ENCODE peak calls at places on chromosomes 5 and 9, in five cellular contexts. B, C, J, U and P are unnamed samples.

GRCh38 chr5:179730852-179731251 is 1.8 kb upstream of the MAML1 start:
- DNase-seq in B (no peak), J (no peak), U (no peak), C (no peak), P (no peak)

GRCh38 chr9:116959775-116960174 is 272.7 kb downstream of the TRIM32 start:
- DNase-seq in C (no peak), J (no peak), U (no peak), B (no peak), P (peak)

GRCh38 chr5:141883948-141884318 is 5.7 kb upstream of the PCDH1 start:
- DNase-seq in U (no peak), C (no peak), J (no peak), B (no peak), P (no peak)

GRCh38 chr5:3341446-3342240 is 254.0 kb upstream of the IRX1 start:
- DNase-seq in B (no peak), C (no peak), U (no peak), J (no peak), P (peak)

GRCh38 chr9:125556046-125556445 is 151.0 kb downstream of the MAPKAP1 start:
- DNase-seq in C (no peak), J (no peak), B (no peak), U (no peak), P (no peak)

GRCh38 chr5:115379622-115380344 is 83.3 kb upstream of the CCDC112 start:
- DNase-seq in B (peak), C (no peak), J (no peak), U (no peak), P (no peak)

GRCh38 chr5:157454273-157454672 is 5.7 kb upstream of the NIPAL4 start:
- DNase-seq in C (no peak), U (no peak), B (no peak), J (no peak), P (no peak)

GRCh38 chr9:16688814-16689213 is 181.7 kb downstream of the BNC2 start:
- DNase-seq in B (no peak), C (no peak), J (no peak), U (no peak), P (no peak)

GRCh38 chr5:36722913-36723312 is 116.5 kb downstream of the SLC1A3 start:
- DNase-seq in C (no peak), U (no peak), J (no peak), B (peak), P (no peak)

GRCh38 chr5:541148-541887 is 17.1 kb upstream of the SLC9A3 start:
- DNase-seq in U (no peak), J (peak), B (no peak), C (no peak), P (peak)

GRCh38 chr9:132631685-132632084 is 38.1 kb downstream of the DDX31 start:
- DNase-seq in J (no peak), U (no peak), B (no peak), C (no peak), P (no peak)

GRCh38 chr5:91103353-91104061 is 279.6 kb downstream of the ARRDC3 start:
- DNase-seq in B (no peak), C (no peak), J (no peak), U (no peak), P (no peak)

GRCh38 chr9:35727676-35728040 is 4.3 kb downstream of the TLN1 start:
- DNase-seq in C (no peak), B (no peak), J (peak), U (no peak), P (no peak)

GRCh38 chr9:18297532-18297872 is 176.5 kb upstream of the ADAMTSL1 start:
- DNase-seq in U (peak), C (peak), B (no peak), J (no peak), P (peak)

GRCh38 chr5:92163906-92164305 is 780.8 kb upstream of the ARRDC3 start:
- DNase-seq in C (no peak), B (no peak), U (no peak), J (no peak), P (no peak)

GRCh38 chr9:136856541-136857141 is 4.5 kb downstream of the MAMDC4 start:
- DNase-seq in B (no peak), J (no peak), U (no peak), C (no peak), P (no peak)

GRCh38 chr5:68215888-68216736 is 556 bp downstream of the PIK3R1 start:
- DNase-seq in B (no peak), J (peak), U (peak), C (peak), P (peak)

GRCh38 chr5:179595916-179596315 is 27.6 kb downstream of the HNRNPH1 start:
- DNase-seq in J (no peak), C (no peak), U (no peak), B (no peak), P (no peak)

GRCh38 chr5:180214870-180215737 is 6.1 kb upstream of the RASGEF1C start:
- DNase-seq in B (no peak), J (no peak), U (no peak), C (no peak), P (no peak)

GRCh38 chr5:107919969-107920368 is 249.2 kb upstream of the EFNA5 start:
- DNase-seq in C (no peak), U (no peak), J (no peak), B (peak), P (no peak)

GRCh38 chr9:104635471-104635870 is 17.5 kb upstream of the OR13C9 start:
- DNase-seq in U (no peak), C (no peak), B (no peak), J (no peak), P (no peak)

GRCh38 chr5:120479066-120479465 is 15.0 kb downstream of the PRR16 start:
- DNase-seq in U (no peak), B (no peak), C (no peak), J (no peak), P (no peak)

GRCh38 chr5:134101686-134102439 is 12.6 kb upstream of the TCF7 start:
- DNase-seq in C (peak), B (peak), J (peak), U (peak), P (peak)

GRCh38 chr9:131185924-131186323 is 60.5 kb downstream of the NUP214 start:
- DNase-seq in B (no peak), J (no peak), U (no peak), C (no peak), P (no peak)
- TF ChIP-seq JUNB in B (no peak), J (no peak), U (no peak), C (no peak), P (no peak)

GRCh38 chr9:3650994-3651622 is 125.3 kb upstream of the RFX3 start:
- DNase-seq in J (no peak), B (peak), C (no peak), U (no peak), P (no peak)

GRCh38 chr9:3646226-3646625 is 120.4 kb upstream of the RFX3 start:
- DNase-seq in J (no peak), B (no peak), U (no peak), C (no peak), P (no peak)

GRCh38 chr9:3647652-3648051 is 121.9 kb upstream of the RFX3 start:
- DNase-seq in C (no peak), J (no peak), U (no peak), B (no peak), P (no peak)

GRCh38 chr9:3648266-3648665 is 122.5 kb upstream of the RFX3 start:
- DNase-seq in J (no peak), C (no peak), B (no peak), U (no peak), P (peak)

GRCh38 chr9:3648722-3649121 is 122.9 kb upstream of the RFX3 start:
- DNase-seq in J (no peak), U (no peak), C (no peak), B (no peak), P (no peak)
- TF ChIP-seq JUNB in J (no peak), U (no peak), C (no peak), B (no peak), P (no peak)

GRCh38 chr9:130402645-130403440 is 41.9 kb upstream of the ASS1 start:
- DNase-seq in C (no peak), J (no peak), B (no peak), U (no peak), P (no peak)
- TF ChIP-seq JUNB in C (no peak), J (no peak), B (no peak), U (no peak), P (no peak)

GRCh38 chr5:56596154-56596553 is 219.2 kb upstream of the MAP3K1 start:
- DNase-seq in C (no peak), U (no peak), J (no peak), B (no peak), P (no peak)
- TF ChIP-seq JUNB in C (no peak), U (no peak), J (no peak), B (no peak), P (no peak)

DNA sequence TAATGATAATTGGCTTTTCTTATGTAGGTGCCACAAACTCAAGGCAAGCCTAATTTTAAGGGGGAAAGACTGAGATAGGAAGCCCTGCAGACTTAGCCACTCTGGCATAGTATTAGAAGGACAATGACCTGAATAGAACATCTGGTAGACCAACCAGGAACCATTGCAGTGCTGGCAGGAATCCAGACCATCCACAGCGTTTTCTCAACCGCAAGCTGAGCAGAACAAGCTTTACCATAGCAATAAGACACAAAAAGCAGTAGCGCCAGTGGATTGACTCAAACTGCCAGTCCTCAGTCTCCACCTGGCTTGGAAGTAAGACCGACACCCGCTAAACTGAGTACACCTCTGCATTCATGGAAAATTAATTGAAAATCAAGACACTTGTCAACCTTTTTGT is 141.3 kb upstream of the LPAR1 start:
- DNase-seq in U (no peak), C (no peak), J (no peak), B (peak), P (no peak)
- TF ChIP-seq JUNB in U (no peak), C (no peak), J (no peak), B (no peak), P (no peak)

GRCh38 chr9:93017621-93018020 is 40.9 kb upstream of the SUSD3 start:
- DNase-seq in B (no peak), U (no peak), J (no peak), C (no peak), P (no peak)

GRCh38 chr9:93012998-93013855 is 45.3 kb upstream of the SUSD3 start:
- DNase-seq in J (no peak), B (no peak), C (no peak), U (no peak), P (no peak)

GRCh38 chr9:93010696-93011095 is 47.8 kb upstream of the SUSD3 start:
- DNase-seq in J (no peak), U (peak), B (no peak), C (no peak), P (no peak)

GRCh38 chr9:93011114-93011513 is 47.4 kb upstream of the SUSD3 start:
- DNase-seq in B (no peak), C (no peak), J (no peak), U (no peak), P (no peak)

DNA sequence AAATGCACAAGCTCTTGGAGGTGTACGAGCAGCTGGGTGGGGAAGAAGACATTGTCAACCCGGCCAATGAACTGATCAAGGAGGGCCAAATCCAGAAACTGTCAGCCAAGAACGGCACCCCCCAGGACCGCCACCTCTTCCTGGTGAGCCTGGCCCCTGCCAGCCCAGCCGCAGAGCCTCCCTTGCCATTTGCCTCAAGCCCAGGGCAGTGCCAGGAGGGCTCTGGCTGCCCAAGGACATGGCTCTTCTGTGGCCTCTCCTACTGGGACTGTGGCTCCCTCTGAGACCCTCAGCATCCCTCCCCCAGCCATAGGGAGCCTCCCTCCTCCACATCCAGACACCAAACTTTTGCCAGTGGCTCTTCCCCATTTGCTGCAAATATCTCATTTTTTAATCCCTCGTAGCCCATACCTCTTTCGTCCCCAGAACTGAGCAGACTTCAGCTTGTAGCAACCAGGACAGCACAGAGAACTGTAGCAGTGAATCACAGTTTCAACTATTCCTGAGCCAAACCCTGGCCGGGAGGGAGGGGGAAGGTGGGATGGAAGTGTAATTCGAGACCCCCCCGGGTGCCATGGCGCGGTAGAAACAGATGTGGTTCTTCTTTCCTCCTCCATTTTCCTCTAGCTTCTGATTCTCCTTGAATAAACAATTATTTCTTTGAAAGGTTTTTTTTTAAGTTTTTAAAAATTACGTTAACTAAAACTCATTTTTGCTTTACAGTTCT is 44.5 kb upstream of the SUSD3 start:
- DNase-seq in C (no peak), B (no peak), U (no peak), J (no peak), P (peak)
- TF ChIP-seq JUNB in C (no peak), B (no peak), U (no peak), J (no peak), P (no peak)